ENCODE peak calls at places on chromosomes 2 and 18, in four cellular contexts. P is HT1080, F is amniotic epithelial cell, U is amygdala. V is an unnamed sample.

GRCh38 chr18:59907172-59907571 is 7.4 kb downstream of the PMAIP1 start:
- DNase-seq in U (no peak), F (no peak), P (no peak), V (no peak)

GRCh38 chr2:2291500-2292260 is 39.4 kb downstream of the MYT1L start:
- DNase-seq in F (no peak), U (no peak), P (peak; percentile 17), V (peak; percentile 27)

GRCh38 chr2:227460833-227461232 is 11.1 kb upstream of the AGFG1 start:
- DNase-seq in U (no peak), P (no peak), F (peak; percentile 49), V (no peak)

GRCh38 chr2:55093381-55093780 is 43.1 kb upstream of the RTN4 start:
- DNase-seq in U (no peak), P (peak; percentile 94), F (peak; percentile 91), V (peak; percentile 71)

GRCh38 chr2:238978507-238978906 is 130.6 kb downstream of the TWIST2 start:
- DNase-seq in U (no peak), F (no peak), P (no peak), V (no peak)

GRCh38 chr2:174158003-174158402 is 90.3 kb downstream of the OLA1 start:
- DNase-seq in P (peak; percentile 28), F (peak; percentile 57), U (no peak), V (peak; percentile 70)

GRCh38 chr2:102238039-102238756 is 51.4 kb downstream of the IL1RL2 start:
- DNase-seq in P (peak; percentile 46), U (no peak), F (no peak), V (no peak)

GRCh38 chr2:98835831-98836385 is 100.1 kb downstream of the CRACDL start:
- DNase-seq in P (no peak), U (no peak), F (no peak), V (peak; percentile 39)

GRCh38 chr2:50401772-50402653 is 629.9 kb downstream of the NRXN1 start:
- DNase-seq in F (peak; percentile 48), U (peak; percentile 10), P (peak; percentile 20), V (peak; percentile 75)

GRCh38 chr2:3386448-3386958 is 7.0 kb downstream of the TRAPPC12 start:
- DNase-seq in F (no peak), P (no peak), U (no peak), V (no peak)

GRCh38 chr2:85015653-85016360 is 44.8 kb downstream of the KCMF1 start:
- DNase-seq in U (no peak), F (peak; percentile 68), P (no peak), V (no peak)

GRCh38 chr2:113105047-113105446 is 22.4 kb upstream of the IL1RN start:
- DNase-seq in F (peak; percentile 60), P (peak; percentile 63), U (no peak), V (no peak)